ENCODE peak calls at places on chromosome 13, in nine cellular contexts. M is CD4-positive, alpha-beta T cell; T is NCI-H1930; C is T-helper 2 cell; L is activated CD4-positive, alpha-beta T cell treated with anti-CD3 and anti-CD28 coated beads for 48 hours; A is aorta; V is Right ventricle myocardium superior; R is A172; N is AG10803. F is an unnamed sample.

GRCh38 chr13:21871302-21871862 is 200.5 kb downstream of the FGF9 start:
- DNase-seq in M (no peak), T (no peak), C (no peak), L (no peak), A (no peak), V (no peak), R (no peak), N (no peak), F (no peak)

GRCh38 chr13:29474991-29475390 is 120.5 kb downstream of the SLC7A1 start:
- DNase-seq in M (no peak), T (no peak), C (no peak), L (no peak), A (no peak), V (no peak), R (peak), N (peak), F (no peak)

GRCh38 chr13:30743319-30744055 is 8.1 kb downstream of the ALOX5AP start:
- DNase-seq in M (no peak), T (no peak), C (no peak), L (no peak), A (peak), V (no peak), R (peak), N (peak), F (no peak)

GRCh38 chr13:110340812-110341444 is 33.8 kb downstream of the COL4A2 start:
- DNase-seq in M (peak), T (no peak), C (no peak), L (peak), A (peak), V (peak), R (peak), N (peak), F (no peak)

GRCh38 chr13:80040219-80040976 is 300.5 kb downstream of the SPRY2 start:
- DNase-seq in M (no peak), T (no peak), C (no peak), L (no peak), A (no peak), V (no peak), R (peak), N (peak), F (no peak)

GRCh38 chr13:80901111-80902014 is 560.4 kb upstream of the SPRY2 start:
- DNase-seq in M (no peak), T (no peak), C (no peak), L (no peak), A (no peak), V (no peak), R (no peak), N (no peak), F (no peak)

GRCh38 chr13:103540394-103540793 is 474.2 kb upstream of the SLC10A2 start:
- DNase-seq in M (no peak), T (no peak), C (no peak), L (no peak), A (no peak), V (no peak), R (no peak), N (no peak), F (no peak)

GRCh38 chr13:67076378-67076777 is 153.8 kb downstream of the PCDH9 start:
- DNase-seq in M (no peak), T (no peak), C (no peak), L (no peak), A (no peak), V (no peak), R (no peak), N (no peak), F (no peak)

GRCh38 chr13:83327091-83327490 is 555.2 kb downstream of the SLITRK1 start:
- DNase-seq in M (no peak), T (no peak), C (no peak), L (no peak), A (no peak), V (no peak), R (no peak), N (no peak), F (no peak)

GRCh38 chr13:28743045-28743444 is 24.3 kb upstream of the SLC46A3 start:
- DNase-seq in M (no peak), T (no peak), C (no peak), L (no peak), A (no peak), V (no peak), R (no peak), N (no peak), F (no peak)

GRCh38 chr13:104376588-104376987 is 1310.4 kb upstream of the SLC10A2 start:
- DNase-seq in M (no peak), T (no peak), C (no peak), L (no peak), A (no peak), V (no peak), R (no peak), N (no peak), F (no peak)

GRCh38 chr13:21058361-21058760 is 3.0 kb downstream of the LATS2 start:
- DNase-seq in M (no peak), T (no peak), C (no peak), L (no peak), A (no peak), V (no peak), R (no peak), N (peak), F (no peak)

GRCh38 chr13:59409211-59409610 is 754.5 kb downstream of the DIAPH3 start:
- DNase-seq in M (no peak), T (no peak), C (no peak), L (no peak), A (no peak), V (peak), R (no peak), N (peak), F (no peak)